ENCODE peak calls at places on chromosomes 6 and 20, in five cellular contexts. M is cardiac muscle cell, P is GM23248, G is keratinocyte, H is body of pancreas. U is an unnamed sample.

GRCh38 chr6:164749126-164749758 is 560.2 kb downstream of the C6orf118 start:
- DNase-seq in M (peak; percentile 55), H (peak; percentile 26), G (no peak), P (peak; percentile 60), U (peak; percentile 21)

GRCh38 chr6:14710421-14710820 is 535.4 kb upstream of the JARID2 start:
- DNase-seq in M (no peak), G (no peak), P (no peak), H (no peak), U (no peak)

GRCh38 chr6:109961666-109962065 is 16.4 kb upstream of the GPR6 start:
- DNase-seq in M (peak; percentile 2), P (peak; percentile 19), G (no peak), H (no peak), U (no peak)

GRCh38 chr6:14193524-14193923 is 76.0 kb downstream of the CD83 start:
- DNase-seq in P (no peak), G (no peak), M (no peak), H (no peak), U (no peak)

GRCh38 chr6:14000901-14001300 is 76.1 kb downstream of the RNF182 start:
- DNase-seq in G (no peak), H (no peak), P (peak; percentile 60), M (peak; percentile 16), U (no peak)

GRCh38 chr20:32495949-32496348 is 89.2 kb downstream of the NOL4L start:
- DNase-seq in P (no peak), G (no peak), M (no peak), H (no peak), U (no peak)

GRCh38 chr6:6717008-6717763 is 128.7 kb downstream of the LY86 start:
- DNase-seq in G (no peak), H (no peak), P (no peak), M (no peak), U (no peak)

GRCh38 chr6:37160922-37161778 is 8.8 kb upstream of the PIM1 start:
- DNase-seq in M (peak; percentile 87), H (no peak), P (peak; percentile 84), G (no peak), U (no peak)

GRCh38 chr6:72622094-72622540 is 253 bp downstream of the KCNQ5 start:
- DNase-seq in G (no peak), P (peak; percentile 76), H (peak; percentile 36), M (peak; percentile 51), U (no peak)

GRCh38 chr6:47144306-47144705 is 102.2 kb upstream of the ADGRF1 start:
- DNase-seq in G (no peak), M (peak; percentile 97), H (no peak), P (peak; percentile 84), U (no peak)

GRCh38 chr6:71531841-71532240 is 243.2 kb downstream of the OGFRL1 start:
- DNase-seq in G (no peak), M (no peak), H (no peak), P (no peak), U (no peak)

GRCh38 chr6:64186562-64186961 is 551.0 kb downstream of the PHF3 start:
- DNase-seq in H (no peak), M (no peak), P (no peak), G (no peak), U (no peak)

GRCh38 chr6:33169286-33170175 is 22.7 kb downstream of the COL11A2 start:
- DNase-seq in G (no peak), H (no peak), M (no peak), P (no peak), U (no peak)

GRCh38 chr20:37755665-37756064 is 61.8 kb downstream of the CTNNBL1 start:
- DNase-seq in P (peak; percentile 4), M (no peak), G (no peak), H (no peak), U (no peak)

GRCh38 chr20:26207237-26207966 is 510.7 kb upstream of the ZNF337 start:
- DNase-seq in P (no peak), G (no peak), M (no peak), H (no peak), U (no peak)

GRCh38 chr6:89818977-89819335 is 638 bp downstream of the MDN1 start:
- DNase-seq in H (peak; percentile 24), M (peak; percentile 41), G (no peak), P (peak; percentile 56), U (no peak)

GRCh38 chr6:136744889-136745288 is 47.4 kb downstream of the MAP3K5 start:
- DNase-seq in P (no peak), G (no peak), M (no peak), H (no peak), U (no peak)

GRCh38 chr20:34859826-34860545 is 12.7 kb downstream of the GGT7 start:
- DNase-seq in G (no peak), H (no peak), P (no peak), M (no peak), U (no peak)

GRCh38 chr6:35691027-35691824 is 2.5 kb upstream of the FKBP5 start:
- DNase-seq in H (peak; percentile 92), P (peak; percentile 76), M (peak; percentile 96), G (no peak), U (peak; percentile 82)

GRCh38 chr6:5507056-5507722 is 245.9 kb downstream of the FARS2 start:
- DNase-seq in H (no peak), M (no peak), G (no peak), P (no peak), U (no peak)

GRCh38 chr6:144159727-144160126 is 9.4 kb downstream of the STX11 start:
- DNase-seq in P (no peak), G (no peak), M (no peak), H (no peak), U (no peak)

GRCh38 chr6:136956590-136957573 is 34.8 kb downstream of the SLC35D3 start:
- DNase-seq in H (no peak), P (no peak), M (no peak), G (no peak), U (no peak)

GRCh38 chr20:11301699-11302098 is 616.0 kb upstream of the BTBD3 start:
- DNase-seq in H (no peak), P (no peak), M (no peak), G (no peak), U (no peak)

GRCh38 chr6:31158863-31159855 is 770 bp downstream of the TCF19 start:
- DNase-seq in G (no peak), M (peak; percentile 23), P (peak; percentile 52), H (no peak), U (no peak)

GRCh38 chr20:44208770-44209169 is 1.8 kb downstream of the OSER1 start:
- DNase-seq in P (peak; percentile 61), H (no peak), M (peak; percentile 12), G (no peak), U (no peak)

GRCh38 chr6:90610671-90611542 is 24.0 kb upstream of the MAP3K7 start:
- DNase-seq in P (peak; percentile 51), M (peak; percentile 25), G (no peak), H (no peak), U (peak; percentile 53)

GRCh38 chr6:63677282-63677681 is 41.7 kb downstream of the PHF3 start:
- DNase-seq in H (peak; percentile 19), P (peak; percentile 27), M (peak; percentile 43), G (no peak), U (no peak)

GRCh38 chr6:39812853-39813533 is 20.8 kb downstream of the DAAM2 start:
- DNase-seq in M (peak; percentile 95), G (no peak), P (peak; percentile 69), H (peak; percentile 48), U (no peak)

GRCh38 chr6:124961784-124962611 is at the start of gene RNF217:
- DNase-seq in H (peak; percentile 59), P (peak; percentile 77), G (no peak), M (peak; percentile 83), U (peak; percentile 62)

GRCh38 chr6:456887-457286 is 65.3 kb downstream of the IRF4 start:
- DNase-seq in H (no peak), P (no peak), G (no peak), M (no peak), U (no peak)

GRCh38 chr6:72552938-72553337 is 68.9 kb upstream of the KCNQ5 start:
- DNase-seq in M (peak; percentile 22), P (peak; percentile 73), H (peak; percentile 37), G (peak; percentile 53), U (no peak)

GRCh38 chr6:126955621-126956020 is 162.8 kb upstream of the RSPO3 start:
- DNase-seq in H (no peak), M (no peak), G (no peak), P (no peak), U (no peak)

GRCh38 chr6:153131037-153131981 is at the start of gene RGS17:
- DNase-seq in P (peak; percentile 81), G (no peak), H (peak; percentile 58), M (peak; percentile 88), U (peak; percentile 60)

GRCh38 chr6:164690702-164691500 is 618.5 kb downstream of the C6orf118 start:
- DNase-seq in G (no peak), P (no peak), M (no peak), H (no peak), U (no peak)

GRCh38 chr20:46683939-46684750 is 5.1 kb downstream of the TP53RK start:
- DNase-seq in P (peak; percentile 85), H (peak; percentile 73), G (no peak), M (peak; percentile 84), U (peak; percentile 38)

GRCh38 chr6:44034931-44035345 is 92.3 kb downstream of the MRPL14 start:
- DNase-seq in G (no peak), M (no peak), H (no peak), P (no peak), U (no peak)

GRCh38 chr6:158552796-158553138 is 7.1 kb upstream of the TMEM181 start:
- DNase-seq in H (no peak), G (no peak), P (no peak), M (no peak), U (no peak)

DNA sequence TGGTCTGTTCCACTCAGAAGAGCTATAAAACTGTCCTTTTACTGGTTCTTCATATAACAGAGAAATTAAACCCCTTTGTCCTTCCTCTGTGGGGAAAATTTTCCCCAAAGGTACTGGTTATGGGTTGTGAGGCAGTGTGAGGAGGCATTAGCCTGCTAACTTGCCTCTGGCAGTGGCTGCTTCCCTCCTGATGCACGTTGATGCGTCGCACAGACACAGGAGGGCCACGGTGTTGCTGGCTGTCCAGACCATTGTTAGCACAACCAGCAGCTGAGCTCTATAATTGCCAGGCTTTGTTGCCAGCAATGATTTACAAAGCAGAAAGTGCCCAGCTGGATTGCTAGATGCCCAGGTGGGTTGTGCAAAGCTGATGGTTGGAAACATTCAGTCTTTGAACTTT is 10.1 kb downstream of the AAR2 start:
- DNase-seq in P (no peak), M (no peak), G (no peak), H (no peak), U (no peak)
- H3K36me3 ChIP-seq in P (peaks cover 58% of the 10 kb centered on the region), M (peaks cover 53% of the 10 kb centered on the region), G (peaks cover 22% of the 10 kb centered on the region), H (no peaks in the 10 kb centered on the region), U (peaks cover 10% of the 10 kb centered on the region)

GRCh38 chr20:19886666-19887288 is 128.7 kb downstream of the RIN2 start:
- DNase-seq in G (no peak), M (no peak), P (no peak), H (no peak), U (no peak)
- H3K4me1 ChIP-seq in G (peaks cover 21% of the 10 kb centered on the region), M (peaks cover 27% of the 10 kb centered on the region), P (peaks cover 47% of the 10 kb centered on the region), H (peaks cover 55% of the 10 kb centered on the region), U (peaks cover 61% of the 10 kb centered on the region)

GRCh38 chr6:106551155-106551554 is 78.1 kb downstream of the RTN4IP1 start:
- DNase-seq in G (no peak), P (no peak), H (no peak), M (no peak), U (no peak)
- H3K36me3 ChIP-seq in G (peaks cover 44% of the 10 kb centered on the region), P (peaks cover 4% of the 10 kb centered on the region), H (no peaks in the 10 kb centered on the region), M (no peaks in the 10 kb centered on the region), U (no peaks in the 10 kb centered on the region)

DNA sequence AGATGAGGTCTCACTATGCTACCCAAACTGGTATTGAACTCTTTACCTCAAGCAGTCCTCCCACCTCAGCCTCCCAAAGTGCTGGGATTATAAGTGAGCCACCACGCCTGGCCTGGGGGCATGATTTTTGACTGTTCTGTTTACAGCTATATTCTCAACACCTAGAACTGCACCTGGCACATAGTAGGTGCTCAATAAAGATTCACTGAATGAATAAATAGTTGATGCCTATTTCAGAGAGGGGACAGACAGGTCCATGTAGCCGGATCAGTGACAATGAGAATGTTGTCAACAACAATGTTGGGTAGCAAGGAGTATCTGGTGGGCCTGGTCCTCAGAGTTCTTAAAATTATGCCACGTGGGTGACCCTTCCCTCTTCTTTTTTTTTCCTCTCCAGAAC is 8.9 kb downstream of the TRAF3IP2 start:
- DNase-seq in P (no peak), M (no peak), G (no peak), H (no peak), U (no peak)
- H3K4me1 ChIP-seq in P (peaks cover 43% of the 10 kb centered on the region), M (peaks cover 36% of the 10 kb centered on the region), G (peaks cover 48% of the 10 kb centered on the region), H (peaks cover 46% of the 10 kb centered on the region), U (peaks cover 49% of the 10 kb centered on the region)

U was measured in heart right ventricle.